ENCODE peak calls at places on chromosomes 4 and X, in five cellular contexts. T, C, Y, K and B are unnamed samples.

GRCh38 chrX:141278306-141278705 is 36.0 kb upstream of the SPANXC start:
- DNase-seq in T (peak; percentile 38), C (no peak), Y (peak; percentile 41), K (no peak), B (no peak)

GRCh38 chr4:154004028-154004427 is 215.1 kb upstream of the SFRP2 start:
- DNase-seq in T (no peak), C (no peak), Y (no peak), K (no peak), B (no peak)

GRCh38 chr4:147059064-147059731 is 113.5 kb upstream of the TTC29 start:
- DNase-seq in T (no peak), C (no peak), Y (no peak), K (no peak), B (no peak)

GRCh38 chr4:96004341-96004740 is 164.4 kb downstream of the PDHA2 start:
- DNase-seq in T (no peak), C (no peak), Y (no peak), K (no peak), B (no peak)

GRCh38 chrX:28391528-28391927 is 195.7 kb upstream of the IL1RAPL1 start:
- DNase-seq in T (no peak), C (no peak), Y (no peak), K (no peak), B (no peak)

GRCh38 chr4:5730436-5730835 is 19.4 kb downstream of the EVC start:
- DNase-seq in T (no peak), C (no peak), Y (no peak), K (no peak), B (no peak)

GRCh38 chr4:38869511-38869910 is 1.9 kb downstream of the FAM114A1 start:
- DNase-seq in T (no peak), C (no peak), Y (no peak), K (no peak), B (no peak)

GRCh38 chr4:123444298-123444731 is 47.7 kb downstream of the SPRY1 start:
- DNase-seq in T (no peak), C (peak; percentile 55), Y (peak; percentile 66), K (no peak), B (no peak)

GRCh38 chr4:654871-655734 is 19.0 kb downstream of the ATP5ME start:
- DNase-seq in T (no peak), C (no peak), Y (no peak), K (peak; percentile 54), B (no peak)

GRCh38 chr4:126678608-126679007 is 954.1 kb upstream of the INTU start:
- DNase-seq in T (no peak), C (no peak), Y (no peak), K (no peak), B (no peak)

GRCh38 chr4:174739576-174739975 is 89.5 kb downstream of the GLRA3 start:
- DNase-seq in T (no peak), C (no peak), Y (no peak), K (no peak), B (no peak)
- TF ChIP-seq POLR2AphosphoS5 in T (no peak), C (no peak), Y (no peak), K (no peak), B (no peak)

GRCh38 chr4:118400362-118400761 is 47.6 kb upstream of the PRSS12 start:
- DNase-seq in T (no peak), C (no peak), Y (no peak), K (no peak), B (no peak)
- TF ChIP-seq POLR2AphosphoS5 in T (no peak), C (no peak), Y (no peak), K (no peak), B (no peak)

GRCh38 chr4:1771555-1772305 is 21.4 kb upstream of the FGFR3 start:
- DNase-seq in T (no peak), C (no peak), Y (no peak), K (no peak), B (no peak)
- TF ChIP-seq POLR2AphosphoS5 in T (no peak), C (no peak), Y (no peak), K (no peak), B (no peak)

DNA sequence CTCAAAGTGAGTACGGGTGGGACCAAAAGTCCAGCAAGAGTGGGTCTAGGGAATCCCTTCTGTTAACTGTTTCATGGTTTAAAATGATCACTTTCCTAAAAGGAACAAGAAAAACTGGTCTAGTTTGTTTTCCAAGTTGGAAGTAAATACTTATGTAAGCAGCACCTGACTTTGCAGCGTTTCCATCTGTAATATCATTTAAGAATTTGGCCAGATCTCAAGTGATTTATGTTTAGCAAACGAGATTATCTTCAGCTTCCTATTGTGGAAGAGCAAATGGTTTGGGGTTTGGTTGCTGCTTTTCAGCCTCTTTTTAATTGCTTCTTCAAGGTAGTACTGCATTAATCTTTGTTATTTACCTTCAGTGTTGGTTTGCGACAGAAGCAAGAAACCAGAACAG is 50.4 kb downstream of the FHIP1A start:
- DNase-seq in T (no peak), C (no peak), Y (no peak), K (no peak), B (no peak)
- TF ChIP-seq POLR2AphosphoS5 in T (no peak), C (no peak), Y (no peak), K (no peak), B (no peak)

GRCh38 chr4:105146286-105147219 is at the start of gene TET2:
- DNase-seq in T (peak; percentile 87), C (peak; percentile 78), Y (peak; percentile 67), K (peak; percentile 82), B (peak; percentile 25)

GRCh38 chr4:105145913-105146285 is 777 bp upstream of the TET2 start:
- DNase-seq in T (no peak), C (peak; percentile 21), Y (peak; percentile 66), K (peak; percentile 64), B (no peak)

GRCh38 chr4:105145059-105145912 is 1.4 kb upstream of the TET2 start:
- DNase-seq in T (no peak), C (no peak), Y (no peak), K (no peak), B (no peak)

GRCh38 chr4:105149771-105150170 is 3.1 kb downstream of the TET2 start:
- DNase-seq in T (no peak), C (no peak), Y (no peak), K (no peak), B (no peak)

GRCh38 chr4:105147226-105148151 is 813 bp downstream of the TET2 start:
- DNase-seq in T (peak; percentile 62), C (peak; percentile 18), Y (no peak), K (no peak), B (no peak)
- TF ChIP-seq POLR2AphosphoS5 in T (no peak), C (no peak), Y (no peak), K (no peak), B (no peak)

GRCh38 chr4:121777625-121778024 is 12.7 kb upstream of the SMIM43 start:
- DNase-seq in T (no peak), C (no peak), Y (no peak), K (no peak), B (no peak)
- TF ChIP-seq POLR2AphosphoS5 in T (no peak), C (no peak), Y (no peak), K (no peak), B (no peak)